ENCODE peak calls at places on chromosomes 6 and 20, in nine cellular contexts. One of them, this sample, is unnamed.

GRCh38 chr20:3407426-3408250 is at the start of gene DNAAF9:
- DNase-seq in BE2C: peak; percentile 89
- DNase-seq in glutamatergic neuron: peak; percentile 87
- DNase-seq in lower lobe of right lung: peak; percentile 89
- DNase-seq in uterus: peak; percentile 73
- DNase-seq in right lobe of liver: peak; percentile 85
- DNase-seq in pancreas: peak; percentile 68
- DNase-seq in HFF-Myc: peak; percentile 41
- DNase-seq in psoas muscle: peak; percentile 76
- DNase-seq in this sample: peak; percentile 65

GRCh38 chr20:33781133-33781532 is 30.0 kb upstream of the CHMP4B start:
- DNase-seq in right lobe of liver: no peak
- DNase-seq in HFF-Myc: no peak
- DNase-seq in glutamatergic neuron: no peak
- DNase-seq in pancreas: no peak
- DNase-seq in lower lobe of right lung: no peak
- DNase-seq in psoas muscle: no peak
- DNase-seq in BE2C: no peak
- DNase-seq in uterus: no peak
- DNase-seq in this sample: no peak

GRCh38 chr6:90406142-90406794 is 109.6 kb upstream of the BACH2 start:
- DNase-seq in uterus: no peak
- DNase-seq in glutamatergic neuron: no peak
- DNase-seq in HFF-Myc: peak; percentile 16
- DNase-seq in pancreas: no peak
- DNase-seq in psoas muscle: no peak
- DNase-seq in right lobe of liver: no peak
- DNase-seq in BE2C: no peak
- DNase-seq in lower lobe of right lung: no peak
- DNase-seq in this sample: no peak

GRCh38 chr20:36919715-36920333 is 31.7 kb downstream of the SAMHD1 start:
- DNase-seq in pancreas: no peak
- DNase-seq in glutamatergic neuron: no peak
- DNase-seq in lower lobe of right lung: no peak
- DNase-seq in BE2C: peak; percentile 44
- DNase-seq in uterus: no peak
- DNase-seq in right lobe of liver: no peak
- DNase-seq in psoas muscle: no peak
- DNase-seq in HFF-Myc: peak; percentile 48
- DNase-seq in this sample: peak; percentile 47

GRCh38 chr20:63553251-63553932 is 567 bp upstream of the FNDC11 start:
- DNase-seq in psoas muscle: peak; percentile 83
- DNase-seq in HFF-Myc: no peak
- DNase-seq in BE2C: peak; percentile 95
- DNase-seq in glutamatergic neuron: peak; percentile 91
- DNase-seq in right lobe of liver: no peak
- DNase-seq in pancreas: peak; percentile 53
- DNase-seq in lower lobe of right lung: peak; percentile 87
- DNase-seq in uterus: peak; percentile 75
- DNase-seq in this sample: peak; percentile 80

GRCh38 chr6:158708239-158708638 is 58.4 kb downstream of the SYTL3 start:
- DNase-seq in uterus: peak; percentile 63
- DNase-seq in lower lobe of right lung: no peak
- DNase-seq in BE2C: no peak
- DNase-seq in glutamatergic neuron: no peak
- DNase-seq in right lobe of liver: no peak
- DNase-seq in HFF-Myc: no peak
- DNase-seq in psoas muscle: no peak
- DNase-seq in pancreas: no peak
- DNase-seq in this sample: no peak

GRCh38 chr20:8515810-8516435 is 383.9 kb downstream of the PLCB1 start:
- DNase-seq in lower lobe of right lung: no peak
- DNase-seq in psoas muscle: no peak
- DNase-seq in glutamatergic neuron: no peak
- DNase-seq in HFF-Myc: no peak
- DNase-seq in uterus: no peak
- DNase-seq in pancreas: no peak
- DNase-seq in BE2C: peak; percentile 76
- DNase-seq in right lobe of liver: no peak
- DNase-seq in this sample: no peak

GRCh38 chr20:62362590-62362940 is 4.5 kb downstream of the LAMA5 start:
- DNase-seq in lower lobe of right lung: no peak
- DNase-seq in HFF-Myc: no peak
- DNase-seq in pancreas: no peak
- DNase-seq in psoas muscle: no peak
- DNase-seq in BE2C: no peak
- DNase-seq in right lobe of liver: no peak
- DNase-seq in uterus: no peak
- DNase-seq in glutamatergic neuron: peak; percentile 20
- DNase-seq in this sample: no peak

GRCh38 chr6:34680802-34681515 is 15.6 kb downstream of the ILRUN start:
- DNase-seq in lower lobe of right lung: no peak
- DNase-seq in HFF-Myc: no peak
- DNase-seq in uterus: no peak
- DNase-seq in right lobe of liver: no peak
- DNase-seq in pancreas: no peak
- DNase-seq in glutamatergic neuron: no peak
- DNase-seq in BE2C: no peak
- DNase-seq in psoas muscle: no peak
- DNase-seq in this sample: no peak

GRCh38 chr6:130872250-130873095 is 45.3 kb downstream of the SMLR1 start:
- DNase-seq in lower lobe of right lung: peak; percentile 73
- DNase-seq in glutamatergic neuron: peak; percentile 88
- DNase-seq in pancreas: peak; percentile 18
- DNase-seq in uterus: peak; percentile 67
- DNase-seq in psoas muscle: peak; percentile 68
- DNase-seq in right lobe of liver: peak; percentile 74
- DNase-seq in HFF-Myc: peak; percentile 30
- DNase-seq in BE2C: peak; percentile 66
- DNase-seq in this sample: peak; percentile 78

GRCh38 chr6:51528556-51528955 is 558.9 kb downstream of the PKHD1 start:
- DNase-seq in glutamatergic neuron: no peak
- DNase-seq in psoas muscle: no peak
- DNase-seq in HFF-Myc: no peak
- DNase-seq in BE2C: peak; percentile 44
- DNase-seq in uterus: no peak
- DNase-seq in pancreas: no peak
- DNase-seq in lower lobe of right lung: no peak
- DNase-seq in right lobe of liver: no peak
- DNase-seq in this sample: no peak

GRCh38 chr20:15523431-15523830 is 1049.8 kb downstream of the KIF16B start:
- DNase-seq in right lobe of liver: no peak
- DNase-seq in BE2C: no peak
- DNase-seq in psoas muscle: no peak
- DNase-seq in lower lobe of right lung: no peak
- DNase-seq in glutamatergic neuron: no peak
- DNase-seq in HFF-Myc: no peak
- DNase-seq in pancreas: no peak
- DNase-seq in uterus: no peak
- DNase-seq in this sample: no peak

GRCh38 chr6:37576336-37576737 is 76.6 kb upstream of the CCDC167 start:
- DNase-seq in psoas muscle: no peak
- DNase-seq in HFF-Myc: peak; percentile 39
- DNase-seq in BE2C: no peak
- DNase-seq in lower lobe of right lung: no peak
- DNase-seq in glutamatergic neuron: no peak
- DNase-seq in pancreas: no peak
- DNase-seq in uterus: no peak
- DNase-seq in right lobe of liver: no peak
- DNase-seq in this sample: no peak

GRCh38 chr6:161432546-161432945 is 158.7 kb upstream of the AGPAT4 start:
- DNase-seq in lower lobe of right lung: no peak
- DNase-seq in right lobe of liver: no peak
- DNase-seq in BE2C: no peak
- DNase-seq in HFF-Myc: no peak
- DNase-seq in psoas muscle: no peak
- DNase-seq in glutamatergic neuron: no peak
- DNase-seq in pancreas: no peak
- DNase-seq in uterus: no peak
- DNase-seq in this sample: no peak

GRCh38 chr6:43707269-43707668 is 19.7 kb upstream of the MRPS18A start:
- DNase-seq in BE2C: no peak
- DNase-seq in psoas muscle: no peak
- DNase-seq in lower lobe of right lung: no peak
- DNase-seq in glutamatergic neuron: no peak
- DNase-seq in pancreas: no peak
- DNase-seq in HFF-Myc: no peak
- DNase-seq in uterus: no peak
- DNase-seq in right lobe of liver: no peak
- DNase-seq in this sample: no peak

GRCh38 chr6:130697661-130698535 is 129.3 kb upstream of the SMLR1 start:
- DNase-seq in BE2C: peak; percentile 9
- DNase-seq in right lobe of liver: no peak
- DNase-seq in psoas muscle: no peak
- DNase-seq in uterus: peak; percentile 52
- DNase-seq in HFF-Myc: peak; percentile 35
- DNase-seq in lower lobe of right lung: no peak
- DNase-seq in pancreas: no peak
- DNase-seq in glutamatergic neuron: peak; percentile 62
- DNase-seq in this sample: peak; percentile 43

GRCh38 chr6:168311410-168312124 is 8.0 kb downstream of the DACT2 start:
- DNase-seq in uterus: no peak
- DNase-seq in lower lobe of right lung: no peak
- DNase-seq in right lobe of liver: no peak
- DNase-seq in HFF-Myc: no peak
- DNase-seq in pancreas: no peak
- DNase-seq in glutamatergic neuron: no peak
- DNase-seq in psoas muscle: no peak
- DNase-seq in BE2C: no peak
- DNase-seq in this sample: no peak

GRCh38 chr6:52598123-52598823 is 21.4 kb upstream of the TRAM2 start:
- DNase-seq in pancreas: peak; percentile 13
- DNase-seq in psoas muscle: peak; percentile 62
- DNase-seq in BE2C: peak; percentile 92
- DNase-seq in lower lobe of right lung: no peak
- DNase-seq in right lobe of liver: peak; percentile 57
- DNase-seq in glutamatergic neuron: peak; percentile 80
- DNase-seq in HFF-Myc: no peak
- DNase-seq in uterus: peak; percentile 69
- DNase-seq in this sample: peak; percentile 76
- TF ChIP-seq CTCF in pancreas: peak; percentile 49
- TF ChIP-seq CTCF in psoas muscle: peak; percentile 66
- TF ChIP-seq CTCF in BE2C: peak; percentile 96
- TF ChIP-seq CTCF in lower lobe of right lung: peak; percentile 64
- TF ChIP-seq CTCF in right lobe of liver: peak; percentile 64
- TF ChIP-seq CTCF in glutamatergic neuron: peak; percentile 84
- TF ChIP-seq CTCF in HFF-Myc: peak; percentile 83
- TF ChIP-seq CTCF in uterus: peak; percentile 60
- TF ChIP-seq CTCF in this sample: peak; percentile 81

DNA sequence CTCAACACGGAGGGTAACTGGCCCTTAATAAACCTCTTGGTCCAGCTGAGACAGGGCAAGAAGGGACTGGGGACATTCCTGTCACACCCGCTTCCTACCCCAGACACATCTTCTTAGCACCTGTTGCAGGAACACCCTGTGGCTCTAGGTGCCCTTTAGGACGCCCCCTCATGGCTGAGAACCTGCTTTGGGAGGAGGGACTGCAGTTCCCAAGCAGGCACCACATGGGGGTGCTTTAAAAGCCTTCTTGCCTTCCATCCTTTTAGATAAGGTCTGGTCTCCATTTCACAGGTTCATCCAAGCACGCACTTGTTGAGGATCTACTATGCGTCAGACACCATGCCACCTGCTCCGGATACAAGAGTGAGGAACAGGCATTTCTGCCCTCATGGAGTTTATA is 26.6 kb downstream of the NSFL1C start:
- DNase-seq in lower lobe of right lung: no peak
- DNase-seq in HFF-Myc: no peak
- DNase-seq in uterus: no peak
- DNase-seq in BE2C: no peak
- DNase-seq in glutamatergic neuron: no peak
- DNase-seq in pancreas: no peak
- DNase-seq in psoas muscle: no peak
- DNase-seq in right lobe of liver: no peak
- DNase-seq in this sample: no peak
- TF ChIP-seq CTCF in lower lobe of right lung: no peak
- TF ChIP-seq CTCF in HFF-Myc: peak; percentile 41
- TF ChIP-seq CTCF in uterus: no peak
- TF ChIP-seq CTCF in BE2C: no peak
- TF ChIP-seq CTCF in glutamatergic neuron: no peak
- TF ChIP-seq CTCF in pancreas: no peak
- TF ChIP-seq CTCF in psoas muscle: no peak
- TF ChIP-seq CTCF in right lobe of liver: peak; percentile 31
- TF ChIP-seq CTCF in this sample: no peak

GRCh38 chr6:19906161-19906560 is 69.0 kb downstream of the ID4 start:
- DNase-seq in uterus: no peak
- DNase-seq in lower lobe of right lung: no peak
- DNase-seq in BE2C: no peak
- DNase-seq in HFF-Myc: no peak
- DNase-seq in psoas muscle: no peak
- DNase-seq in right lobe of liver: no peak
- DNase-seq in glutamatergic neuron: no peak
- DNase-seq in pancreas: no peak
- DNase-seq in this sample: no peak

GRCh38 chr6:19902201-19902600 is 65.0 kb downstream of the ID4 start:
- DNase-seq in HFF-Myc: no peak
- DNase-seq in lower lobe of right lung: no peak
- DNase-seq in BE2C: no peak
- DNase-seq in uterus: no peak
- DNase-seq in right lobe of liver: no peak
- DNase-seq in psoas muscle: no peak
- DNase-seq in pancreas: no peak
- DNase-seq in glutamatergic neuron: no peak
- DNase-seq in this sample: no peak

GRCh38 chr6:19911223-19911622 is 74.1 kb downstream of the ID4 start:
- DNase-seq in BE2C: no peak
- DNase-seq in psoas muscle: no peak
- DNase-seq in right lobe of liver: no peak
- DNase-seq in lower lobe of right lung: no peak
- DNase-seq in uterus: no peak
- DNase-seq in pancreas: no peak
- DNase-seq in HFF-Myc: no peak
- DNase-seq in glutamatergic neuron: no peak
- DNase-seq in this sample: no peak

DNA sequence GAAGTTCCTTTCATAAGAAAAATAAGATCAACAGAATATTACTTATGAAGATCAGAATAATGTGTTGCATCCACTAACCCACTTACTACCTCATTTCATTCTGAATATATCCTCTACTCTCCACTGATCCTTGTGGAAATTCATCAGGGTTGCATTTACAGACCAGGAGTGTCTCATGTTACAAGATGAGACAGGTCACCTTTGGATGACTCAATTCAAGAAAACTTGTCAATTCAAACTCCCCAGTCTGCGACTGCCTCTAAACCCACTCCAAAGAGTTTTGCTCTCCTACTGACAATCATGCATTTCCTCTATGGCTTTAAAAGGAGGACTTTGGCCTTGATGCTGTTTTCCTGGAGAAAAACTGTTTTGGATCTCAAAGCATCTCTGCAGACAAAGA is 68.4 kb downstream of the ID4 start:
- DNase-seq in uterus: no peak
- DNase-seq in psoas muscle: no peak
- DNase-seq in BE2C: no peak
- DNase-seq in right lobe of liver: no peak
- DNase-seq in HFF-Myc: no peak
- DNase-seq in pancreas: no peak
- DNase-seq in lower lobe of right lung: no peak
- DNase-seq in glutamatergic neuron: no peak
- DNase-seq in this sample: no peak
- TF ChIP-seq CTCF in uterus: no peak
- TF ChIP-seq CTCF in psoas muscle: no peak
- TF ChIP-seq CTCF in BE2C: no peak
- TF ChIP-seq CTCF in right lobe of liver: no peak
- TF ChIP-seq CTCF in HFF-Myc: no peak
- TF ChIP-seq CTCF in pancreas: no peak
- TF ChIP-seq CTCF in lower lobe of right lung: no peak
- TF ChIP-seq CTCF in glutamatergic neuron: no peak
- TF ChIP-seq CTCF in this sample: no peak

GRCh38 chr6:100724222-100724621 is 156.9 kb downstream of the ASCC3 start:
- DNase-seq in glutamatergic neuron: no peak
- DNase-seq in HFF-Myc: no peak
- DNase-seq in uterus: no peak
- DNase-seq in psoas muscle: no peak
- DNase-seq in right lobe of liver: no peak
- DNase-seq in pancreas: no peak
- DNase-seq in lower lobe of right lung: no peak
- DNase-seq in BE2C: no peak
- DNase-seq in this sample: no peak
- TF ChIP-seq CTCF in glutamatergic neuron: no peak
- TF ChIP-seq CTCF in HFF-Myc: no peak
- TF ChIP-seq CTCF in uterus: no peak
- TF ChIP-seq CTCF in psoas muscle: no peak
- TF ChIP-seq CTCF in right lobe of liver: no peak
- TF ChIP-seq CTCF in pancreas: no peak
- TF ChIP-seq CTCF in lower lobe of right lung: no peak
- TF ChIP-seq CTCF in BE2C: no peak
- TF ChIP-seq CTCF in this sample: no peak